ENCODE peak calls at places on chromosome 9, in nine cellular contexts. One of them, this sample, is unnamed.

GRCh38 chr9:113011911-113012381 is at the start of gene ZNF883:
- DNase-seq in activated CD8-positive, alpha-beta T cell treated with anti-CD3 and anti-CD28 coated beads for 36 hours: peak
- DNase-seq in HFFc6: peak
- DNase-seq in GM13976: peak
- DNase-seq in fibroblast of the aortic adventitia: peak
- DNase-seq in A549: peak
- DNase-seq in SK-N-SH: peak
- DNase-seq in breast epithelium: no peak
- DNase-seq in ovary: peak
- DNase-seq in this sample: no peak

GRCh38 chr9:14400658-14400995 is 86.7 kb upstream of the NFIB start:
- DNase-seq in activated CD8-positive, alpha-beta T cell treated with anti-CD3 and anti-CD28 coated beads for 36 hours: no peak
- DNase-seq in breast epithelium: peak
- DNase-seq in HFFc6: peak
- DNase-seq in fibroblast of the aortic adventitia: peak
- DNase-seq in SK-N-SH: peak
- DNase-seq in ovary: no peak
- DNase-seq in A549: peak
- DNase-seq in GM13976: no peak
- DNase-seq in this sample: no peak

GRCh38 chr9:83707518-83707767 is 315 bp downstream of the UBQLN1 start:
- DNase-seq in HFFc6: peak
- DNase-seq in GM13976: no peak
- DNase-seq in fibroblast of the aortic adventitia: no peak
- DNase-seq in activated CD8-positive, alpha-beta T cell treated with anti-CD3 and anti-CD28 coated beads for 36 hours: peak
- DNase-seq in ovary: no peak
- DNase-seq in breast epithelium: peak
- DNase-seq in SK-N-SH: no peak
- DNase-seq in A549: no peak
- DNase-seq in this sample: no peak

GRCh38 chr9:123669355-123669754 is 260.6 kb downstream of the DENND1A start:
- DNase-seq in ovary: no peak
- DNase-seq in breast epithelium: no peak
- DNase-seq in activated CD8-positive, alpha-beta T cell treated with anti-CD3 and anti-CD28 coated beads for 36 hours: no peak
- DNase-seq in A549: no peak
- DNase-seq in GM13976: no peak
- DNase-seq in HFFc6: no peak
- DNase-seq in fibroblast of the aortic adventitia: no peak
- DNase-seq in SK-N-SH: no peak
- DNase-seq in this sample: no peak

GRCh38 chr9:124286292-124286931 is 28.7 kb downstream of the NEK6 start:
- DNase-seq in activated CD8-positive, alpha-beta T cell treated with anti-CD3 and anti-CD28 coated beads for 36 hours: peak
- DNase-seq in HFFc6: peak
- DNase-seq in SK-N-SH: no peak
- DNase-seq in ovary: no peak
- DNase-seq in A549: peak
- DNase-seq in fibroblast of the aortic adventitia: peak
- DNase-seq in breast epithelium: no peak
- DNase-seq in GM13976: peak
- DNase-seq in this sample: peak

GRCh38 chr9:74804018-74804385 is 83.7 kb downstream of the TRPM6 start:
- DNase-seq in breast epithelium: no peak
- DNase-seq in GM13976: no peak
- DNase-seq in ovary: no peak
- DNase-seq in fibroblast of the aortic adventitia: no peak
- DNase-seq in HFFc6: no peak
- DNase-seq in A549: peak
- DNase-seq in activated CD8-positive, alpha-beta T cell treated with anti-CD3 and anti-CD28 coated beads for 36 hours: no peak
- DNase-seq in SK-N-SH: no peak
- DNase-seq in this sample: no peak

GRCh38 chr9:72005451-72005850 is 55.0 kb downstream of the C9orf57 start:
- DNase-seq in GM13976: no peak
- DNase-seq in fibroblast of the aortic adventitia: no peak
- DNase-seq in breast epithelium: no peak
- DNase-seq in A549: no peak
- DNase-seq in activated CD8-positive, alpha-beta T cell treated with anti-CD3 and anti-CD28 coated beads for 36 hours: no peak
- DNase-seq in SK-N-SH: no peak
- DNase-seq in HFFc6: no peak
- DNase-seq in ovary: no peak
- DNase-seq in this sample: no peak

GRCh38 chr9:84146893-84147705 is 166.5 kb downstream of the RMI1 start:
- DNase-seq in HFFc6: peak
- DNase-seq in activated CD8-positive, alpha-beta T cell treated with anti-CD3 and anti-CD28 coated beads for 36 hours: no peak
- DNase-seq in SK-N-SH: no peak
- DNase-seq in A549: no peak
- DNase-seq in fibroblast of the aortic adventitia: no peak
- DNase-seq in breast epithelium: no peak
- DNase-seq in GM13976: no peak
- DNase-seq in ovary: no peak
- DNase-seq in this sample: no peak

GRCh38 chr9:73613092-73613701 is 461.5 kb downstream of the ANXA1 start:
- DNase-seq in A549: peak
- DNase-seq in GM13976: no peak
- DNase-seq in breast epithelium: no peak
- DNase-seq in fibroblast of the aortic adventitia: peak
- DNase-seq in SK-N-SH: no peak
- DNase-seq in ovary: no peak
- DNase-seq in activated CD8-positive, alpha-beta T cell treated with anti-CD3 and anti-CD28 coated beads for 36 hours: no peak
- DNase-seq in HFFc6: no peak
- DNase-seq in this sample: no peak

GRCh38 chr9:97470076-97470475 is 31.4 kb upstream of the TMOD1 start:
- DNase-seq in ovary: no peak
- DNase-seq in GM13976: no peak
- DNase-seq in activated CD8-positive, alpha-beta T cell treated with anti-CD3 and anti-CD28 coated beads for 36 hours: peak
- DNase-seq in SK-N-SH: peak
- DNase-seq in fibroblast of the aortic adventitia: no peak
- DNase-seq in breast epithelium: no peak
- DNase-seq in A549: peak
- DNase-seq in HFFc6: no peak
- DNase-seq in this sample: no peak

GRCh38 chr9:111195779-111196178 is 134.2 kb downstream of the OR2K2 start:
- DNase-seq in GM13976: no peak
- DNase-seq in SK-N-SH: no peak
- DNase-seq in breast epithelium: no peak
- DNase-seq in activated CD8-positive, alpha-beta T cell treated with anti-CD3 and anti-CD28 coated beads for 36 hours: no peak
- DNase-seq in HFFc6: no peak
- DNase-seq in fibroblast of the aortic adventitia: no peak
- DNase-seq in A549: no peak
- DNase-seq in ovary: no peak
- DNase-seq in this sample: no peak

GRCh38 chr9:87588339-87588738 is 90.7 kb downstream of the DAPK1 start:
- DNase-seq in A549: no peak
- DNase-seq in ovary: no peak
- DNase-seq in SK-N-SH: peak
- DNase-seq in fibroblast of the aortic adventitia: no peak
- DNase-seq in activated CD8-positive, alpha-beta T cell treated with anti-CD3 and anti-CD28 coated beads for 36 hours: no peak
- DNase-seq in HFFc6: no peak
- DNase-seq in GM13976: no peak
- DNase-seq in breast epithelium: no peak
- DNase-seq in this sample: no peak

GRCh38 chr9:6938447-6938846 is 180.7 kb downstream of the KDM4C start:
- DNase-seq in A549: no peak
- DNase-seq in GM13976: no peak
- DNase-seq in HFFc6: peak
- DNase-seq in breast epithelium: no peak
- DNase-seq in SK-N-SH: no peak
- DNase-seq in activated CD8-positive, alpha-beta T cell treated with anti-CD3 and anti-CD28 coated beads for 36 hours: no peak
- DNase-seq in fibroblast of the aortic adventitia: peak
- DNase-seq in ovary: no peak
- DNase-seq in this sample: no peak

GRCh38 chr9:1708215-1708614 is 306.9 kb upstream of the SMARCA2 start:
- DNase-seq in GM13976: no peak
- DNase-seq in HFFc6: no peak
- DNase-seq in SK-N-SH: no peak
- DNase-seq in ovary: no peak
- DNase-seq in A549: no peak
- DNase-seq in activated CD8-positive, alpha-beta T cell treated with anti-CD3 and anti-CD28 coated beads for 36 hours: no peak
- DNase-seq in fibroblast of the aortic adventitia: no peak
- DNase-seq in breast epithelium: no peak
- DNase-seq in this sample: no peak

GRCh38 chr9:70478963-70479641 is 64.6 kb upstream of the KLF9 start:
- DNase-seq in A549: no peak
- DNase-seq in activated CD8-positive, alpha-beta T cell treated with anti-CD3 and anti-CD28 coated beads for 36 hours: no peak
- DNase-seq in HFFc6: no peak
- DNase-seq in fibroblast of the aortic adventitia: peak
- DNase-seq in breast epithelium: peak
- DNase-seq in GM13976: no peak
- DNase-seq in ovary: peak
- DNase-seq in SK-N-SH: no peak
- DNase-seq in this sample: no peak

GRCh38 chr9:84230355-84231136 is 110.0 kb downstream of the SLC28A3 start:
- DNase-seq in A549: no peak
- DNase-seq in SK-N-SH: no peak
- DNase-seq in GM13976: no peak
- DNase-seq in breast epithelium: peak
- DNase-seq in ovary: no peak
- DNase-seq in HFFc6: peak
- DNase-seq in fibroblast of the aortic adventitia: peak
- DNase-seq in activated CD8-positive, alpha-beta T cell treated with anti-CD3 and anti-CD28 coated beads for 36 hours: no peak
- DNase-seq in this sample: no peak

GRCh38 chr9:33447404-33448158 is at the start of gene AQP3:
- DNase-seq in HFFc6: peak
- DNase-seq in activated CD8-positive, alpha-beta T cell treated with anti-CD3 and anti-CD28 coated beads for 36 hours: peak
- DNase-seq in GM13976: peak
- DNase-seq in fibroblast of the aortic adventitia: no peak
- DNase-seq in A549: peak
- DNase-seq in breast epithelium: peak
- DNase-seq in SK-N-SH: peak
- DNase-seq in ovary: peak
- DNase-seq in this sample: peak
- TF ChIP-seq CTCF in HFFc6: peak
- TF ChIP-seq CTCF in activated CD8-positive, alpha-beta T cell treated with anti-CD3 and anti-CD28 coated beads for 36 hours: peak
- TF ChIP-seq CTCF in GM13976: peak
- TF ChIP-seq CTCF in fibroblast of the aortic adventitia: peak
- TF ChIP-seq CTCF in A549: peak
- TF ChIP-seq CTCF in breast epithelium: no peak
- TF ChIP-seq CTCF in SK-N-SH: peak
- TF ChIP-seq CTCF in ovary: no peak
- TF ChIP-seq CTCF in this sample: peak

GRCh38 chr9:128702949-128703615 is 779 bp downstream of the PKN3 start:
- DNase-seq in activated CD8-positive, alpha-beta T cell treated with anti-CD3 and anti-CD28 coated beads for 36 hours: peak
- DNase-seq in GM13976: peak
- DNase-seq in A549: peak
- DNase-seq in HFFc6: no peak
- DNase-seq in ovary: peak
- DNase-seq in breast epithelium: no peak
- DNase-seq in fibroblast of the aortic adventitia: no peak
- DNase-seq in SK-N-SH: peak
- DNase-seq in this sample: peak
- TF ChIP-seq CTCF in activated CD8-positive, alpha-beta T cell treated with anti-CD3 and anti-CD28 coated beads for 36 hours: no peak
- TF ChIP-seq CTCF in GM13976: no peak
- TF ChIP-seq CTCF in A549: no peak
- TF ChIP-seq CTCF in HFFc6: no peak
- TF ChIP-seq CTCF in ovary: no peak
- TF ChIP-seq CTCF in breast epithelium: no peak
- TF ChIP-seq CTCF in fibroblast of the aortic adventitia: no peak
- TF ChIP-seq CTCF in SK-N-SH: no peak
- TF ChIP-seq CTCF in this sample: no peak

GRCh38 chr9:98864257-98865180 is 57.0 kb downstream of the GALNT12 start:
- DNase-seq in fibroblast of the aortic adventitia: peak
- DNase-seq in breast epithelium: no peak
- DNase-seq in HFFc6: no peak
- DNase-seq in A549: no peak
- DNase-seq in GM13976: no peak
- DNase-seq in ovary: no peak
- DNase-seq in SK-N-SH: no peak
- DNase-seq in activated CD8-positive, alpha-beta T cell treated with anti-CD3 and anti-CD28 coated beads for 36 hours: no peak
- DNase-seq in this sample: no peak

GRCh38 chr9:98862936-98863335 is 55.5 kb downstream of the GALNT12 start:
- DNase-seq in fibroblast of the aortic adventitia: no peak
- DNase-seq in HFFc6: no peak
- DNase-seq in breast epithelium: no peak
- DNase-seq in SK-N-SH: no peak
- DNase-seq in GM13976: no peak
- DNase-seq in ovary: no peak
- DNase-seq in activated CD8-positive, alpha-beta T cell treated with anti-CD3 and anti-CD28 coated beads for 36 hours: no peak
- DNase-seq in A549: no peak
- DNase-seq in this sample: no peak

GRCh38 chr9:98861881-98862501 is 54.5 kb downstream of the GALNT12 start:
- DNase-seq in activated CD8-positive, alpha-beta T cell treated with anti-CD3 and anti-CD28 coated beads for 36 hours: peak
- DNase-seq in ovary: no peak
- DNase-seq in SK-N-SH: no peak
- DNase-seq in fibroblast of the aortic adventitia: peak
- DNase-seq in GM13976: no peak
- DNase-seq in A549: peak
- DNase-seq in HFFc6: peak
- DNase-seq in breast epithelium: no peak
- DNase-seq in this sample: no peak

GRCh38 chr9:98859941-98860340 is 52.5 kb downstream of the GALNT12 start:
- DNase-seq in SK-N-SH: no peak
- DNase-seq in HFFc6: no peak
- DNase-seq in activated CD8-positive, alpha-beta T cell treated with anti-CD3 and anti-CD28 coated beads for 36 hours: no peak
- DNase-seq in breast epithelium: no peak
- DNase-seq in GM13976: no peak
- DNase-seq in ovary: no peak
- DNase-seq in A549: no peak
- DNase-seq in fibroblast of the aortic adventitia: no peak
- DNase-seq in this sample: no peak

DNA sequence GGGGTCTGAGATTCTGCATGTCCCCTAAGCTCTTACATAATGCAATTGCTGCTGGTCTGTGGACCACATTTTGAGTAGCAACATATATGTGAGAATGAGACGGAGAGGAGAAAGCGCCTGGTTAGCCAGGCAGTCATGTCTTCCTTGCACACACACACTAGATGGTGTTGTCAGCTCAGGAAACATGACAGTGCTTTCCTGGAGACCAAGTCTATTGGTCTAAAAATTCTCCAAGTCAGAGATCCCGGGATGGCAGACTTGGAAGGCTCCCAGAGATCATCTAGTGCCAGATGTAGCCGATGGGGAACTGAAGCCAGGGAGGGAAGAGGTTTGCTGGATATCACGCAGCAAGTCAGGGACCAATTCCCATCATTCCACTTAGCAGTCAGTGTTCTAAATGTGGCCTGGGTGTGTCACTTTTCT is 53.4 kb downstream of the GALNT12 start:
- DNase-seq in A549: peak
- DNase-seq in activated CD8-positive, alpha-beta T cell treated with anti-CD3 and anti-CD28 coated beads for 36 hours: no peak
- DNase-seq in fibroblast of the aortic adventitia: peak
- DNase-seq in GM13976: no peak
- DNase-seq in breast epithelium: no peak
- DNase-seq in ovary: peak
- DNase-seq in HFFc6: peak
- DNase-seq in SK-N-SH: peak
- DNase-seq in this sample: no peak
- TF ChIP-seq CTCF in A549: peak
- TF ChIP-seq CTCF in activated CD8-positive, alpha-beta T cell treated with anti-CD3 and anti-CD28 coated beads for 36 hours: no peak
- TF ChIP-seq CTCF in fibroblast of the aortic adventitia: peak
- TF ChIP-seq CTCF in GM13976: no peak
- TF ChIP-seq CTCF in breast epithelium: no peak
- TF ChIP-seq CTCF in ovary: peak
- TF ChIP-seq CTCF in HFFc6: peak
- TF ChIP-seq CTCF in SK-N-SH: peak
- TF ChIP-seq CTCF in this sample: no peak

DNA sequence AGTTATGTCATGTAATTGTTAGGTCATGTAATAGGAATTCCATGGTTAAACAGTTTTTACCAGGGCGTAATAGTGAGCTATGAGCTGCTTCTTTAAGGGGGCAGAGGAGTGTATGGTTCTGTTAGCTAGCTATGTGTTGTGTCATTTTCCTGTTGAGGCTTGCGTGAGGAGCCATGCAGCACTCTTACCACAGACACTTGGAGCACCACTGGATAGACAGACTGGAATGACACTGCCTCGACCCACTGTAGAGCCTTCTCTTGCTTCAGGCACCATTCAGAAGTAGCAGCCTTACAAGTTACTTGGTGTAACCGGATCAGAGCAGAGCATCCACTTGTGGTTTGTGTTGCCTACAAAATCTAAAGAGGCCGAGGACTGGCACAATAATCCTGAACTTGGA is 28.3 kb upstream of the STOM start:
- DNase-seq in fibroblast of the aortic adventitia: peak
- DNase-seq in A549: no peak
- DNase-seq in breast epithelium: peak
- DNase-seq in ovary: no peak
- DNase-seq in SK-N-SH: no peak
- DNase-seq in activated CD8-positive, alpha-beta T cell treated with anti-CD3 and anti-CD28 coated beads for 36 hours: no peak
- DNase-seq in GM13976: no peak
- DNase-seq in HFFc6: peak
- DNase-seq in this sample: no peak
- TF ChIP-seq CTCF in fibroblast of the aortic adventitia: no peak
- TF ChIP-seq CTCF in A549: no peak
- TF ChIP-seq CTCF in breast epithelium: no peak
- TF ChIP-seq CTCF in ovary: no peak
- TF ChIP-seq CTCF in SK-N-SH: no peak
- TF ChIP-seq CTCF in activated CD8-positive, alpha-beta T cell treated with anti-CD3 and anti-CD28 coated beads for 36 hours: no peak
- TF ChIP-seq CTCF in GM13976: no peak
- TF ChIP-seq CTCF in HFFc6: no peak
- TF ChIP-seq CTCF in this sample: no peak

This sample was measured in GM13977.